ENCODE peak calls at places on chromosomes 5 and 9, in seven cellular contexts. X is HFFc6, Q is ovary, C is kidney epithelial cell, R is colonic mucosa, K is epithelial cell of esophagus, N is GM23338. F is an unnamed sample.

GRCh38 chr5:118597448-118597847 is 390.9 kb downstream of the DTWD2 start:
- DNase-seq in X (no peak), Q (no peak), C (no peak), R (no peak), K (no peak), N (no peak), F (no peak)

GRCh38 chr5:134511796-134512660 is 13.4 kb upstream of the JADE2 start:
- DNase-seq in X (peak), Q (peak), C (no peak), R (peak), K (peak), N (peak), F (peak)

GRCh38 chr5:35066260-35066795 is 18.6 kb upstream of the AGXT2 start:
- DNase-seq in X (no peak), Q (no peak), C (no peak), R (no peak), K (no peak), N (no peak), F (no peak)

GRCh38 chr5:109454726-109455505 is 45.1 kb upstream of the PJA2 start:
- DNase-seq in X (peak), Q (no peak), C (no peak), R (no peak), K (peak), N (no peak), F (no peak)

GRCh38 chr5:76714771-76715483 is 999 bp upstream of the F2R start:
- DNase-seq in X (no peak), Q (peak), C (no peak), R (peak), K (no peak), N (peak), F (no peak)

GRCh38 chr5:75235711-75236110 is 967 bp downstream of the ANKRD31 start:
- DNase-seq in X (no peak), Q (no peak), C (no peak), R (no peak), K (no peak), N (no peak), F (no peak)

GRCh38 chr9:80040457-80040856 is 468.7 kb downstream of the TLE4 start:
- DNase-seq in X (no peak), Q (no peak), C (no peak), R (no peak), K (no peak), N (no peak), F (no peak)

GRCh38 chr5:125372694-125373621 is 626.5 kb upstream of the ZNF608 start:
- DNase-seq in X (peak), Q (no peak), C (peak), R (no peak), K (peak), N (peak), F (no peak)

GRCh38 chr5:39680213-39680612 is 255.4 kb upstream of the DAB2 start:
- DNase-seq in X (no peak), Q (no peak), C (no peak), R (no peak), K (no peak), N (no peak), F (no peak)

GRCh38 chr5:151151263-151151660 is 6.3 kb downstream of the ANXA6 start:
- DNase-seq in X (no peak), Q (no peak), C (no peak), R (no peak), K (no peak), N (no peak), F (no peak)

GRCh38 chr5:57066921-57067914 is 106.6 kb upstream of the GPBP1 start:
- DNase-seq in X (no peak), Q (no peak), C (no peak), R (no peak), K (peak), N (no peak), F (no peak)

GRCh38 chr9:26234865-26235264 is 556.6 kb upstream of the TUSC1 start:
- DNase-seq in X (no peak), Q (no peak), C (no peak), R (no peak), K (peak), N (no peak), F (no peak)

GRCh38 chr5:97877578-97877977 is 694.5 kb upstream of the RIOK2 start:
- DNase-seq in X (no peak), Q (no peak), C (no peak), R (no peak), K (no peak), N (peak), F (no peak)

GRCh38 chr9:126057036-126057435 is 269.6 kb upstream of the MVB12B start:
- DNase-seq in X (no peak), Q (no peak), C (no peak), R (no peak), K (no peak), N (no peak), F (no peak)

GRCh38 chr5:128144491-128144890 is 60.9 kb downstream of the SLC12A2 start:
- DNase-seq in X (peak), Q (no peak), C (peak), R (no peak), K (peak), N (no peak), F (no peak)

GRCh38 chr5:151243564-151243963 is 9.4 kb upstream of the GM2A start:
- DNase-seq in X (no peak), Q (no peak), C (no peak), R (no peak), K (no peak), N (no peak), F (no peak)

GRCh38 chr9:8616419-8616818 is 816.8 kb upstream of the DMAC1 start:
- DNase-seq in X (no peak), Q (no peak), C (no peak), R (no peak), K (no peak), N (no peak), F (no peak)

GRCh38 chr5:79582186-79582585 is 30.1 kb upstream of the TENT2 start:
- DNase-seq in X (no peak), Q (no peak), C (no peak), R (no peak), K (no peak), N (no peak), F (no peak)

GRCh38 chr9:112380771-112381181 is 868 bp downstream of the HSDL2 start:
- DNase-seq in X (no peak), Q (no peak), C (no peak), R (no peak), K (peak), N (no peak), F (no peak)

GRCh38 chr5:177350776-177351391 is 584 bp downstream of the LMAN2 start:
- DNase-seq in X (no peak), Q (no peak), C (no peak), R (no peak), K (no peak), N (no peak), F (no peak)

GRCh38 chr5:147203208-147203607 is 31.6 kb upstream of the STK32A start:
- DNase-seq in X (no peak), Q (no peak), C (no peak), R (no peak), K (no peak), N (no peak), F (no peak)

GRCh38 chr5:169303119-169303515 is 2.2 kb upstream of the SLIT3 start:
- DNase-seq in X (no peak), Q (no peak), C (no peak), R (no peak), K (peak), N (no peak), F (no peak)

GRCh38 chr5:38515648-38516047 is 40.8 kb downstream of the LIFR start:
- DNase-seq in X (peak), Q (no peak), C (no peak), R (no peak), K (peak), N (no peak), F (no peak)

GRCh38 chr5:2093859-2094615 is 211.3 kb upstream of the IRX4 start:
- DNase-seq in X (peak), Q (peak), C (peak), R (no peak), K (peak), N (no peak), F (peak)

GRCh38 chr5:55816342-55816741 is 34.8 kb upstream of the IL31RA start:
- DNase-seq in X (peak), Q (no peak), C (peak), R (no peak), K (peak), N (no peak), F (no peak)

GRCh38 chr9:16157216-16157615 is 604.4 kb downstream of the CCDC171 start:
- DNase-seq in X (no peak), Q (no peak), C (no peak), R (no peak), K (no peak), N (no peak), F (no peak)

GRCh38 chr9:110115341-110115820 is 92.6 kb downstream of the C9orf152 start:
- DNase-seq in X (no peak), Q (no peak), C (no peak), R (no peak), K (no peak), N (no peak), F (no peak)

GRCh38 chr5:68730220-68731010 is 363.4 kb upstream of the SLC30A5 start:
- DNase-seq in X (peak), Q (peak), C (peak), R (no peak), K (peak), N (no peak), F (peak)

GRCh38 chr9:70044450-70045307 is 1.0 kb downstream of the MAMDC2 start:
- DNase-seq in X (peak), Q (peak), C (no peak), R (no peak), K (peak), N (peak), F (peak)

GRCh38 chr9:127262621-127263020 is 2.0 kb upstream of the GARNL3 start:
- DNase-seq in X (no peak), Q (no peak), C (no peak), R (no peak), K (no peak), N (no peak), F (no peak)

GRCh38 chr9:115008536-115008935 is 78.1 kb upstream of the TNFSF8 start:
- DNase-seq in X (peak), Q (no peak), C (peak), R (no peak), K (peak), N (no peak), F (no peak)

GRCh38 chr5:132770476-132771159 is 6.4 kb downstream of the SEPTIN8 start:
- DNase-seq in X (no peak), Q (no peak), C (no peak), R (no peak), K (no peak), N (no peak), F (no peak)

GRCh38 chr5:54753034-54753433 is 232.4 kb downstream of the ESM1 start:
- DNase-seq in X (peak), Q (no peak), C (peak), R (no peak), K (peak), N (no peak), F (no peak)

GRCh38 chr9:16673171-16673570 is 197.3 kb downstream of the BNC2 start:
- DNase-seq in X (peak), Q (no peak), C (no peak), R (no peak), K (no peak), N (no peak), F (no peak)

DNA sequence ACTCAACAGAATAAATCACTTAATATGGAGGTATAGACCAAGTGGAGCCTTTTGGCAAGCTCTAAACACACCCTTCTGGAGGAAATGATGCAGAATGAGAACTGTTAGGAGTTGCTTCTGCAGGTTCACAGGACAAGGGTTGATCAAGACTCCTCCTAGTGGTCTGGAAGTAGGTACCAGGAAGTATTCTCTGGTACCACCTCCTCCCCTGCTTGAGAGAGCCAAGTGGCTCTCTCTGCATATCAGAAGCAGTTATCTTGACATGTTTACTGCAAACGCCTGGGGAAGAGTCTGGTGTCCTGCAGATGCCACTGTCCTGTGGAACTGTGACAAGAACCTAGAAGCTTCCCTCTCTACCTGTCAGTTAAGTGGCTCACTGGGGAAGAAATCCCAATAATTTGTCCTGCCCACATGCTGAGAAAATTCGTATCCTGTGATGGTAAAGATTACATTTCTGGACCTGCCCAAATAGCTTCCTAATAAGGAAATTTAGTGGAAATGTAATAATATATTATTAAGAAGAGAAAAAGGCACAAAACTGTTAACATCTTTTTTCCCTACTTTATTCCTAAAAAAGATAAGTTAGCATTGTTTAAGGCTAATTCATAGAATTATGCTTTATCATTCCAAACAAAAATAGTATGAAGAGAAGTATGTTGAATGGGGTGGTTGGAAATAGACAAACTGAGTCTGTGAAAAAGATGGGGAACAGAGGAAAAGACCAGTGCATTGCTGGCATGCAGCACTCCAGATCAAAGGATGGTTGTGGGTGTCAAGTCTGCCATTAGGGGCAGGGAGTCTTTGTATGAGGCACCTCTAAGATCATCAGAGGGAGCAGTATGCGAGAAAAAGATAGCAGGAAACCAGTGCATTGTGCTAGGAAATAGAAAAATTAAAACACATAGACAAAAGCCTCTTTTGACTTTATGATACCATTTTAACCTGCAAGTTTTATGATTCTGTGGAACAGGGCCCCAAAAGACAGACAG is 118.8 kb downstream of the CDC42SE2 start:
- DNase-seq in X (peak), Q (no peak), C (no peak), R (peak), K (peak), N (peak), F (no peak)
- TF ChIP-seq CTCF in X (peak), Q (no peak), C (peak), R (peak), K (peak), N (peak), F (no peak)

DNA sequence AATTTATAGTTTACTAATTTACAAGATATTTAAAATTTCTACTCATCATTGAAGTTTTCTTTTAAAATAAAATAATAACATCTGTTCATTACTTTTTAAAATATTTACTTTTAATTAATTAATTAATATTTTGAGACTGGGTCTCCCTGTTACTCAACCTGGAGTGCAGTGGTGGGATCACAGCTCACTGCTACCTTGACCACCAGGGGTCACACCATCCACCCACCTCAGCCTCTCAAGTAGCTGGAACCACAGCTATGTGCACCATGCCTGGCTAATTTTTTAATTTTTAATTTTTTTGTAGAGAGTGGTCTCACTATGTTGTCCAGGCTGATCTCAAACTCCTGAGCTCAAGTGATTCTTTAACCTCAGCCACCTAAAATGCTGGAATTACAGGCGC is 1013.6 kb downstream of the CDH9 start:
- DNase-seq in X (no peak), Q (no peak), C (no peak), R (no peak), K (no peak), N (peak), F (no peak)
- TF ChIP-seq CTCF in X (no peak), Q (no peak), C (peak), R (no peak), K (no peak), N (peak), F (no peak)

GRCh38 chr9:6126377-6126776 is 89.2 kb upstream of the IL33 start:
- DNase-seq in X (no peak), Q (no peak), C (no peak), R (no peak), K (no peak), N (peak), F (no peak)
- TF ChIP-seq CTCF in X (no peak), Q (no peak), C (no peak), R (no peak), K (peak), N (peak), F (no peak)

GRCh38 chr5:32076699-32077695 is 97.1 kb downstream of the GOLPH3 start:
- DNase-seq in X (peak), Q (no peak), C (no peak), R (peak), K (peak), N (peak), F (peak)
- TF ChIP-seq CTCF in X (peak), Q (peak), C (peak), R (peak), K (peak), N (peak), F (peak)

GRCh38 chr5:66769030-66769733 is 173.0 kb downstream of the MAST4 start:
- DNase-seq in X (no peak), Q (no peak), C (no peak), R (no peak), K (no peak), N (no peak), F (no peak)

GRCh38 chr5:66769839-66770617 is 173.8 kb downstream of the MAST4 start:
- DNase-seq in X (peak), Q (no peak), C (no peak), R (no peak), K (no peak), N (peak), F (no peak)
- TF ChIP-seq CTCF in X (peak), Q (peak), C (peak), R (no peak), K (peak), N (peak), F (peak)

GRCh38 chr5:14667290-14667689 is 2.8 kb downstream of the OTULIN start:
- DNase-seq in X (no peak), Q (no peak), C (no peak), R (no peak), K (no peak), N (no peak), F (no peak)

GRCh38 chr5:14664270-14665109 is at the start of gene OTULIN:
- DNase-seq in X (peak), Q (peak), C (peak), R (peak), K (peak), N (peak), F (peak)

GRCh38 chr5:14663734-14664269 is 716 bp upstream of the OTULIN start:
- DNase-seq in X (no peak), Q (no peak), C (no peak), R (peak), K (no peak), N (no peak), F (peak)

GRCh38 chr5:14665949-14666741 is 1.6 kb downstream of the OTULIN start:
- DNase-seq in X (peak), Q (no peak), C (no peak), R (peak), K (peak), N (peak), F (no peak)

GRCh38 chr5:14665110-14665822 is 748 bp downstream of the OTULIN start:
- DNase-seq in X (peak), Q (no peak), C (no peak), R (peak), K (peak), N (peak), F (peak)
- TF ChIP-seq CTCF in X (no peak), Q (no peak), C (no peak), R (no peak), K (no peak), N (peak), F (no peak)

DNA sequence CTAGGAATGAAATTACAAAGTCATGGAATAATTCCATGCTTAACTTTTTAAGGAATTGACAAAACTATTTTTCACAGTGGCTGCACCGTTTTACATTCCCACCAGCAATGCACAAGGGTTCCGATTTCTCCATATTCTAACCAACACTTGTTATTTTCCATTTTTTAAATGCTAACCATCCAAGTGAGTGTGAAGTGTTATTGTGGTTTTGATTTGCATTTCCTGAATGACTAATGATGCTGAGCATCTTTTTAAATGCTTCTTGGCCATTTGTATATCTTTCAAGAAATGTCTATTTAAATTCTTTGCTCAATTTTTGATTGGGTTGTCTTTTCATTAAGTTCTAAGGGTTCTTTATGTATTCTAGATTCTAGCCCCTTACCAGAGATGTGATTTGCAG is 479.5 kb upstream of the SMARCA2 start:
- DNase-seq in X (no peak), Q (no peak), C (no peak), R (no peak), K (no peak), N (no peak), F (no peak)
- TF ChIP-seq CTCF in X (no peak), Q (no peak), C (no peak), R (no peak), K (no peak), N (no peak), F (no peak)

F was measured in uterus.